ENCODE peak calls at places on chromosomes 11 and 22, in four cellular contexts. Y, Z, Q and L are unnamed samples.

GRCh38 chr11:72829178-72829577 is 15.0 kb downstream of the ATG16L2 start:
- DNase-seq in Q (no peak), Y (no peak), Z (no peak), L (no peak)

GRCh38 chr22:24386814-24387550 is 40.4 kb upstream of the ADORA2A start:
- DNase-seq in Y (no peak), Q (no peak), Z (no peak), L (no peak)

GRCh38 chr11:34214961-34215805 is 109.8 kb downstream of the NAT10 start:
- DNase-seq in Y (peak), Z (peak), Q (peak), L (no peak)

GRCh38 chr22:28955817-28956216 is 72.4 kb downstream of the ZNRF3 start:
- DNase-seq in Q (no peak), Z (no peak), Y (no peak), L (peak)

GRCh38 chr11:117997436-117998200 is 11.4 kb downstream of the IL10RA start:
- DNase-seq in Z (no peak), Y (no peak), Q (no peak), L (no peak)

GRCh38 chr11:40281055-40281580 is 1178.3 kb downstream of the LRRC4C start:
- DNase-seq in Y (no peak), Q (no peak), Z (no peak), L (no peak)

GRCh38 chr11:72581067-72581466 is 93.2 kb downstream of the PDE2A start:
- DNase-seq in Q (no peak), Z (no peak), Y (no peak), L (no peak)

GRCh38 chr11:28833670-28834069 is 725.5 kb downstream of the METTL15 start:
- DNase-seq in Z (peak), Y (peak), Q (peak), L (no peak)

GRCh38 chr22:38474003-38474607 is 6.2 kb downstream of the KDELR3 start:
- DNase-seq in Y (no peak), Q (no peak), Z (no peak), L (no peak)

DNA sequence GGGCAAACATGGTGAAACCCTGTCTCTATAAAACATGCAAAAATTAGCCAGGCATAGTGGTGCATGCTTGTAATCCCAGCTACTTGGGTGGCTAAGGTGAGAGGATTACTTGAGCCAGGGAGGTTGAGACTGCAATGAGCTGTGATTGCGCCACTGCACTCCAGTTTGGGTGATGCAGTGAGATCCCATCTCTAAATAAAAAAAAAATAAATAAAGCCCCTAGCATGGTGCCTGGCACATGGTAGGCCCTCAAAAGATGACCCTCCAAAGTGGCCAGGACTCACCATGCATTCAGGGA is 74.6 kb downstream of the PTPRJ start:
- DNase-seq in Q (no peak), Z (no peak), Y (no peak), L (no peak)
- H3K4me2 ChIP-seq in Q (no peak), Z (no peak), Y (no peak), L (peak)

GRCh38 chr11:1486054-1486825 is at the start of gene MOB2:
- DNase-seq in Y (no peak), Q (peak), Z (no peak), L (no peak)
- H3K27ac ChIP-seq in Y (no peak), Q (no peak), Z (no peak), L (no peak)

GRCh38 chr11:78651136-78651775 is 76.6 kb upstream of the NARS2 start:
- DNase-seq in Y (no peak), Q (peak), Z (no peak), L (no peak)
- H2AFZ ChIP-seq in Y (no peak), Q (no peak), Z (no peak), L (no peak)

DNA sequence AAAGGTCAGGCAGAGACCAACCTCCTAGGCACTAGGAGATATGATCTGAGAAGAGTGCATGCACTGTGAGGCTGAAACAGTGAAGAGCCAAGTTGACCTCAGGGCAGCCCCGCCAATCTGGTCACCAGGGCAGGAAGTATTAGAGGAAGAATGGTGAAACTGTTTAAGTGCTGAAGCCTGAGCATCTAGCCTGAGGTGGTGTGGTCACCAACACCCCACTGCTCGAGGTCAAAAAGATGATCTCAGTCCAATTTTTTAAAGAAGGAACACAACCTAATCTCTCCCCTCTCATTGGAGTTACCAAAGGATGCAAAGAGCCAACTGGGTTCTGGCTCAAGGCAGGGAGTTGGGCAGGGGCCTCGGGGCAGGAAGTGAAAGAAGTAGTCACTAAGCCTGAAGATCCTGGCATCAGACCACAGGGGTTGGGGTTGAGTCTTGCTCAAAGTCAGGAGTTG is 4.0 kb downstream of the APBB1 start:
- DNase-seq in Q (no peak), Z (no peak), Y (no peak), L (peak)
- H3K4me2 ChIP-seq in Q (no peak), Z (no peak), Y (no peak), L (peak)

DNA sequence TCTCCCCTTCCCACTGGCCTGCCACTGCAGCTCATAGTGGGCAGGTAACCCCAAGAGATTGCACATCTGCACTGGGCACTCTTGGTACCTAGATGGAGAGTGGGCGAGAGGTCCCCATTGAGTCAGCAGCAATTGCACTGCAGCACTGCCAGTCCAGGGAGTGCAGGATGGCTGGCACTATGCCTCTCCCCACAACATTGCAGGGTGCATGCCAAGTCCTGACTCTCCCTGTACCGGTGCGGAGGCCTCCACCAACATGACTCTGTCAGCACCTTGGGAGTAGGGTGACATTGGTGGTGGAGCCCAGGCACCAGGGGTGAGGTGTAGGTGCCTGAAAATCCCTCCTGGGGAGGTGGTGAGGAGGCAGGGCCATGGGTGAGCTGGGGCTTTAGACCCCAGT is 82.2 kb downstream of the TRAF6 start:
- DNase-seq in Z (peak), Y (peak), Q (no peak), L (no peak)
- H3K27ac ChIP-seq in Z (no peak), Y (no peak), Q (no peak), L (no peak)

DNA sequence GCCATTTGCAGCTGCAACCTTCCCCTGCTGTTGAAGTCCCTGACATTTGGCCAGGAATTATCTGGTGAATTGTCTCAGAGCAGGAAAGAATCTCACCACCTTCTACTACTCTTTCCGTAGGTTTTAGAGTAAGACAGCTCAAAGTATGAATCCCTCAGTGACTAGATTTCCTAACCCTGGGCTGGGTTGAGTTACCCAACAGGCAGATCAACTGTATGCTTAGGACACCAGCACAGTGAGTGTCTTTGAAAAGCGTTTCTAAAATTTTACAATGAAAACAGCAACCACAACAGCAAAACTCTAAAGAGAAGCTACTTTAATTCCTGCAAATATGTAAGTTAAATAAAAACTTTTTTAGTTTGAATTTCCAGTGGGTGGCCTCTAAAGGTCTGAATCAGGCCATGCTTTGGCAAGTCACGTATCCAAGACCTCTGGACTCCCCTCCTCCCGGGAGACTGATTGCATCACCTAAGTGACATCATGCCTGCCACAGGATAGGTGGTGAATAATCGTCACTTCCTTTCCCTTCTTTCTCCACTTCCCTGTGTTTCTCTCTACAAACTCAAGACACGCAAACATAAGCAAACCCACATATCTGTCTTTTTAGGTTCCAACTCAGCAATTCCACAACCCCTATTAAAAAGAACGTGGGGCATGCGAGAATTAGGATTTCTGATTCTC is 7.8 kb downstream of the OR8B12 start:
- DNase-seq in Y (no peak), Q (peak), Z (no peak), L (no peak)
- H2AFZ ChIP-seq in Y (no peak), Q (no peak), Z (no peak), L (no peak)

DNA sequence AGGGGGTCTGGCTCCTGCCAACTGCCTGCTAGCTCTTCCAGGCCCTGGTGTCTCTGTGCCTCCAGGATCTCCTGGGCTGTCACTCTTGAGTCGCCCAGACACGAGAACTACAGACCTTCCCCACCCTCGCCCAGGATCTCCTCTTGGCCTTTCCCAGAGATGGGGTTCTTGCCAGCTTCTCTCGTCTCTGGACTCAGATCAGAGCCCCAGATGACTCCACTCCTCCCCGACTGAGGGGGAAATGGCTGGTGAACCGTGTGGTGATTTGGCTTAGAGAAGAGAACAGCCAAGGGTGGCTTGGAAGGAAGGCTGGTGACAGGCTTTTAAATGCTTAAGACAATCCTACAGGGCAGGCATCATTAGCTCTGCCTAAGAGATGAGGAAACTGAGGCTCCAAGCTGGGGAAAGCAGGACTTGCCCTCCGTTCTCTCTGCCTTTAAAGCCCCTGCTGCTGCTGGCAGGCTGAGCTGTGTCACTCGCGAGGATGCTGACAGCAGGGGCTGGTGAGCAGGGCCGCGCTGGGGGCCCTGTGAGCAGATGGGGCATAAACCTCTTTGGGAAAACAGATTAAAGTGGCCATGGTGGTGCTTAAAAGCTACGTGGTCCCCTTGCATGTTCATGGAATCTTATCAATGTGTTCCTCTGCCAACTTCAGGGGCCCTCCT is 90.3 kb upstream of the THY1 start:
- DNase-seq in Z (no peak), Y (no peak), Q (no peak), L (no peak)
- H3K4me2 ChIP-seq in Z (no peak), Y (no peak), Q (no peak), L (no peak)